ENCODE peak calls at places on chromosome 19, in six cellular contexts. L, Q, U, H, C and X are unnamed samples.
A peak's percentile ranks its signal among the peaks of the same experiment; 100 is the strongest.

GRCh38 chr19:4487572-4487971 is 15.5 kb downstream of the HDGFL2 start:
- DNase-seq in L (no peak), Q (no peak), U (no peak), H (no peak), C (no peak), X (no peak)

GRCh38 chr19:48418317-48419064 is 25.0 kb downstream of the GRIN2D start:
- DNase-seq in L (no peak), Q (no peak), U (peak; percentile 23), H (no peak), C (peak; percentile 51), X (peak; percentile 56)

GRCh38 chr19:10112037-10112751 is 701 bp downstream of the P2RY11 start:
- DNase-seq in L (no peak), Q (no peak), U (no peak), H (no peak), C (no peak), X (no peak)

GRCh38 chr19:8545743-8546142 is 31.5 kb downstream of the MYO1F start:
- DNase-seq in L (no peak), Q (no peak), U (no peak), H (no peak), C (no peak), X (no peak)

GRCh38 chr19:55670280-55671053 is 4.6 kb upstream of the EPN1 start:
- DNase-seq in L (no peak), Q (no peak), U (peak; percentile 20), H (no peak), C (no peak), X (no peak)

GRCh38 chr19:46218160-46218559 is 11.4 kb upstream of the IGFL1 start:
- DNase-seq in L (peak; percentile 38), Q (no peak), U (peak; percentile 6), H (peak; percentile 28), C (peak; percentile 45), X (peak; percentile 25)

GRCh38 chr19:45443462-45444317 is 20.0 kb upstream of the ERCC1 start:
- DNase-seq in L (peak; percentile 76), Q (peak; percentile 98), U (peak; percentile 82), H (peak; percentile 84), C (peak; percentile 89), X (peak; percentile 63)

GRCh38 chr19:37692956-37693660 is 26.5 kb downstream of the ZNF607 start:
- DNase-seq in L (no peak), Q (no peak), U (no peak), H (no peak), C (peak; percentile 11), X (no peak)

GRCh38 chr19:57403737-57404537 is 7.0 kb upstream of the ZNF17 start:
- DNase-seq in L (no peak), Q (no peak), U (no peak), H (no peak), C (no peak), X (no peak)

GRCh38 chr19:55256562-55257460 is 2.0 kb downstream of the PPP6R1 start:
- DNase-seq in L (no peak), Q (no peak), U (no peak), H (no peak), C (no peak), X (no peak)

GRCh38 chr19:30919737-30920136 is 429.5 kb downstream of the TSHZ3 start:
- DNase-seq in L (no peak), Q (no peak), U (no peak), H (no peak), C (no peak), X (no peak)

GRCh38 chr19:45311640-45312039 is 11.0 kb downstream of the CKM start:
- DNase-seq in L (no peak), Q (no peak), U (no peak), H (no peak), C (no peak), X (no peak)

GRCh38 chr19:46082728-46083050 is 41.8 kb downstream of the IGFL3 start:
- DNase-seq in L (no peak), Q (no peak), U (no peak), H (no peak), C (no peak), X (peak; percentile 80)

GRCh38 chr19:56705939-56706338 is 34.4 kb upstream of the ZNF835 start:
- DNase-seq in L (no peak), Q (no peak), U (no peak), H (no peak), C (no peak), X (no peak)

GRCh38 chr19:47111081-47111589 is 2.4 kb downstream of the ZC3H4 start:
- DNase-seq in L (no peak), Q (no peak), U (no peak), H (no peak), C (no peak), X (no peak)

GRCh38 chr19:50815443-50815842 is 8.1 kb downstream of the KLK1 start:
- DNase-seq in L (no peak), Q (no peak), U (no peak), H (no peak), C (peak; percentile 68), X (no peak)

GRCh38 chr19:55117063-55117635 is 288 bp downstream of the PPP1R12C start:
- DNase-seq in L (no peak), Q (no peak), U (no peak), H (no peak), C (no peak), X (no peak)

GRCh38 chr19:51259348-51260245 is 8.7 kb downstream of the SIGLECL1 start:
- DNase-seq in L (peak; percentile 15), Q (peak; percentile 27), U (peak; percentile 22), H (peak; percentile 17), C (peak; percentile 63), X (no peak)

GRCh38 chr19:50258918-50259372 is 55.5 kb downstream of the MYH14 start:
- DNase-seq in L (peak; percentile 36), Q (no peak), U (no peak), H (no peak), C (peak; percentile 61), X (no peak)

GRCh38 chr19:45413497-45413896 is 7.1 kb downstream of the POLR1G start:
- DNase-seq in L (no peak), Q (no peak), U (no peak), H (no peak), C (no peak), X (no peak)

GRCh38 chr19:16381756-16382401 is 57.3 kb downstream of the KLF2 start:
- DNase-seq in L (no peak), Q (peak; percentile 98), U (no peak), H (peak; percentile 57), C (no peak), X (no peak)

GRCh38 chr19:34241513-34242337 is 12.6 kb upstream of the GARRE1 start:
- DNase-seq in L (peak; percentile 77), Q (no peak), U (no peak), H (no peak), C (peak; percentile 60), X (no peak)

GRCh38 chr19:1317274-1317673 is 31.6 kb downstream of the EFNA2 start:
- DNase-seq in L (no peak), Q (no peak), U (no peak), H (no peak), C (no peak), X (no peak)
- H3K4me1 ChIP-seq in L (no peaks in the 10 kb centered on the region), Q (peaks cover 5% of the 10 kb centered on the region), U (no peaks in the 10 kb centered on the region), H (no peaks in the 10 kb centered on the region), C (peaks cover 65% of the 10 kb centered on the region), X (peaks cover 13% of the 10 kb centered on the region)

GRCh38 chr19:907183-907853 is 5.7 kb downstream of the R3HDM4 start:
- DNase-seq in L (no peak), Q (no peak), U (no peak), H (no peak), C (peak; percentile 95), X (no peak)
- TF ChIP-seq CTCF in L (no peak), Q (no peak), U (no peak), H (no peak), C (peak; percentile 32), X (no peak)

DNA sequence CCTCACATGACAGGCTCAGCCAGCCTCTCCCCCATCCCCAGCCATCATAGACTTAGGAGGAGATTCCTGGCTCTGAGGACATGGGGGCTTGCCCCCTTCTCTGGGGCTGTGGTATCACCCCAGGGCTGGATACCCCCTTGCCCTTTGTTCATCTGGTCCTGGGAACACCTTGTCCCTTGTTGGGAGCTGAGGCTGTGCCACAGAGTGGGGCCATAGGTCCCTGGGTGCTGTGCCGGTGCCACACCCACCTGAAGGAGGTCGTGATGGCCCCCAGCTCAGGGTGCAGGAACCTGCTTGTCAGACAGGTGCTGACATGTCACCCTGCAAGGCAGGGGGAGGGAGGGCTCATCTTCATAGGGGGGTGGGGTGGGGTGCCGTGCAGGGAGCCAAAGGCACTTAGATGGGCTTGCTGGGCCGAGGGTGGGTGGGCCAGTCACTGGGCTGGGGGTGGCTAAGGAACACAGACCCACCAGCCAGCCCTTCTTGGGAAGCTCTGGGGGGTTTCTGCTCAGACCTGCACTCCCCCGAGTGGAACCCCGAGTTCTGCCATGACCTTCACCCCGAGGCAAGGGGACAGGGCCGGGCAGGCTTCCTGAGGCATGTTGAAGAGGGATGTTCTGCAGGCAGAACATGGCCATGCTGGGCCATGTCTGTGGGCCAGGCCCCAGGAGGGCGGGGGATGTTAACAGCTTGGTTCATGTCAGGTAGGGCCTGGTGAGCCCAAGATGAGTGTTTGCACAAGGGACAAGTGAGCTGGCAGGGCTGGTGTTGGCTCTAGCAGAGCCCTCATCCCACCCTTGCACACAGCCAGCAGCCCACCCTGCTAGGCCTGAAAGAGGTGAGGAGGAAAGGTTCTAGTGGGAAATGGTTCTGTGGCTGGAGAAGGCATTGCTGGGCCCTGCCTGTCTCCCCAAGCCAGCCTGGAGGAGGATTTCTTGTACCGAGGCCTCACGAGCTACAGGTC is 28.0 kb downstream of the TSSK6 start:
- DNase-seq in L (no peak), Q (no peak), U (no peak), H (no peak), C (no peak), X (no peak)
- H3K4me1 ChIP-seq in L (peaks cover 11% of the 10 kb centered on the region), Q (peaks cover 25% of the 10 kb centered on the region), U (peaks cover 45% of the 10 kb centered on the region), H (peaks cover 37% of the 10 kb centered on the region), C (peaks cover 57% of the 10 kb centered on the region), X (peaks cover 47% of the 10 kb centered on the region)

GRCh38 chr19:3250675-3251074 is 26.2 kb downstream of the CELF5 start:
- DNase-seq in L (no peak), Q (no peak), U (no peak), H (no peak), C (peak; percentile 65), X (no peak)
- TF ChIP-seq CTCF in L (peak; percentile 82), Q (peak; percentile 34), U (peak; percentile 42), H (peak; percentile 56), C (peak; percentile 75), X (peak; percentile 28)

GRCh38 chr19:40801449-40802299 is 2.7 kb downstream of the EGLN2 start:
- DNase-seq in L (no peak), Q (no peak), U (no peak), H (no peak), C (no peak), X (no peak)
- H3K4me1 ChIP-seq in L (peaks cover 3% of the 10 kb centered on the region), Q (peaks cover 69% of the 10 kb centered on the region), U (peaks cover 40% of the 10 kb centered on the region), H (peaks cover 51% of the 10 kb centered on the region), C (peaks cover 73% of the 10 kb centered on the region), X (peaks cover 43% of the 10 kb centered on the region)

DNA sequence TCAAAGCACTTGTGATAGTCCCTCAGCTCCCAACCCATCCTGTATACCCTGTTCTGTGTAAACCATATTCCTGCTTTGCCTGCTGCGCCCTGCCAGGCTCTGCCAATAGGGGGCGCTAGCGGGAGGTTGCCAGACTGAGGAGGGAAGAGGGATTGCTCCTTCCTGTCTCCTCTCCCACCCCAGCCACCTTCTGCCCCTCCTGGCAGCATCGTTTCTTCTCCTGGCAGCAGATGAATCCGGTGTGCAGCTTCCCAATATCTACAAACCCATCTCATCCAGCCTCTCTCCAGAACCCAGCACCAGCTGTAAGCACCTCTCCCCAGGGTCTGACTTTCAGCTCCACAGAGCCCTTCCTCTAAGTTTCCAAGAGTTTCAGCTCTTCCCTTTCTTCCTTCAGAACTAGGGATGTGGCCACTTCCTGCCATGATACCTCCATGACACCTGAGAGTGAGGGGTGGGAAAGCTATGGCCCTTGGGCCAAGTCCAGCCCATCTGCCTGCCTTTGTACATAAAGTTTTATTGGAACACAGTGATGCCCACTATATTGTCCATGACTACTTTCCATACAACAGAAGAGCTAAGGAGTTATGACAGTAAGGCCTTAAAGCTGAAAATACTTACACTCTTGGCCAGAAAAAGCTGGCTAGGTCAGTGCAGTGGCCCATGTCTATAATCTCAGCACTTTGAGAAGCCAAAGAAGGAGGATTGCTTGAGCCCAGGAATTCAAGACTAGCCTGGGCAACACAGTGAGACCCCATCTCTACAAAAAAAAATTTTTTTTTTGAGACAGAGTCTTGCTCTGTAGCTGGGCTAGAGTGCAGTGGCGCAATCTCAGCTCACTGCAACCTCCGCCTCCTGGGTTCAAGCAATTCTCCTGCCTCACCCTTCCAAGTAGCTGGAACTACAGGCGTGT is 34.5 kb upstream of the ATP1A3 start:
- DNase-seq in L (peak; percentile 44), Q (no peak), U (no peak), H (no peak), C (peak; percentile 68), X (no peak)
- TF ChIP-seq CTCF in L (peak; percentile 100), Q (no peak), U (peak; percentile 34), H (peak; percentile 52), C (peak; percentile 82), X (peak; percentile 33)